ENCODE peak calls at places on chromosomes 3 and 15, in seven cellular contexts. One of them, this sample, is unnamed.

GRCh38 chr3:41768363-41768762 is 193.5 kb downstream of the ULK4 start:
- DNase-seq in GM03348: no peak
- DNase-seq in AG04449: no peak
- DNase-seq in heart left ventricle: no peak
- DNase-seq in M059J: no peak
- DNase-seq in activated CD4-positive, alpha-beta T cell treated with anti-CD3 and anti-CD28 coated beads for 48 hours: no peak
- DNase-seq in NCI-H510A treated with DMSO at 0.1 percent for 48 hours: no peak
- DNase-seq in this sample: peak

GRCh38 chr3:194572944-194573491 is 60.2 kb downstream of the TMEM44 start:
- DNase-seq in M059J: peak
- DNase-seq in GM03348: no peak
- DNase-seq in AG04449: no peak
- DNase-seq in activated CD4-positive, alpha-beta T cell treated with anti-CD3 and anti-CD28 coated beads for 48 hours: no peak
- DNase-seq in NCI-H510A treated with DMSO at 0.1 percent for 48 hours: no peak
- DNase-seq in heart left ventricle: no peak
- DNase-seq in this sample: peak

GRCh38 chr3:54527953-54528352 is 399.9 kb downstream of the LRTM1 start:
- DNase-seq in M059J: peak
- DNase-seq in GM03348: no peak
- DNase-seq in activated CD4-positive, alpha-beta T cell treated with anti-CD3 and anti-CD28 coated beads for 48 hours: no peak
- DNase-seq in NCI-H510A treated with DMSO at 0.1 percent for 48 hours: no peak
- DNase-seq in AG04449: peak
- DNase-seq in heart left ventricle: no peak
- DNase-seq in this sample: no peak

GRCh38 chr15:57220220-57220619 is 156.1 kb upstream of the CGNL1 start:
- DNase-seq in NCI-H510A treated with DMSO at 0.1 percent for 48 hours: peak
- DNase-seq in AG04449: no peak
- DNase-seq in activated CD4-positive, alpha-beta T cell treated with anti-CD3 and anti-CD28 coated beads for 48 hours: no peak
- DNase-seq in GM03348: peak
- DNase-seq in M059J: peak
- DNase-seq in heart left ventricle: no peak
- DNase-seq in this sample: no peak

GRCh38 chr3:171895890-171896289 is 52.7 kb downstream of the TMEM212 start:
- DNase-seq in heart left ventricle: no peak
- DNase-seq in activated CD4-positive, alpha-beta T cell treated with anti-CD3 and anti-CD28 coated beads for 48 hours: no peak
- DNase-seq in GM03348: no peak
- DNase-seq in AG04449: no peak
- DNase-seq in M059J: no peak
- DNase-seq in NCI-H510A treated with DMSO at 0.1 percent for 48 hours: no peak
- DNase-seq in this sample: no peak

GRCh38 chr3:3038201-3038991 is 71.8 kb downstream of the IL5RA start:
- DNase-seq in AG04449: no peak
- DNase-seq in GM03348: no peak
- DNase-seq in M059J: peak
- DNase-seq in heart left ventricle: peak
- DNase-seq in activated CD4-positive, alpha-beta T cell treated with anti-CD3 and anti-CD28 coated beads for 48 hours: no peak
- DNase-seq in NCI-H510A treated with DMSO at 0.1 percent for 48 hours: no peak
- DNase-seq in this sample: no peak

GRCh38 chr3:34152641-34153040 is 354.2 kb downstream of the PDCD6IP start:
- DNase-seq in M059J: no peak
- DNase-seq in activated CD4-positive, alpha-beta T cell treated with anti-CD3 and anti-CD28 coated beads for 48 hours: no peak
- DNase-seq in AG04449: no peak
- DNase-seq in NCI-H510A treated with DMSO at 0.1 percent for 48 hours: no peak
- DNase-seq in GM03348: no peak
- DNase-seq in heart left ventricle: no peak
- DNase-seq in this sample: no peak

GRCh38 chr15:69853572-69853971 is 244.1 kb downstream of the TLE3 start:
- DNase-seq in M059J: peak
- DNase-seq in NCI-H510A treated with DMSO at 0.1 percent for 48 hours: no peak
- DNase-seq in activated CD4-positive, alpha-beta T cell treated with anti-CD3 and anti-CD28 coated beads for 48 hours: no peak
- DNase-seq in AG04449: peak
- DNase-seq in heart left ventricle: no peak
- DNase-seq in GM03348: peak
- DNase-seq in this sample: peak

GRCh38 chr3:152121292-152121654 is 147.5 kb upstream of the MBNL1 start:
- DNase-seq in activated CD4-positive, alpha-beta T cell treated with anti-CD3 and anti-CD28 coated beads for 48 hours: no peak
- DNase-seq in M059J: peak
- DNase-seq in heart left ventricle: no peak
- DNase-seq in AG04449: peak
- DNase-seq in GM03348: peak
- DNase-seq in NCI-H510A treated with DMSO at 0.1 percent for 48 hours: no peak
- DNase-seq in this sample: peak

GRCh38 chr15:100186960-100187359 is 154.8 kb downstream of the ADAMTS17 start:
- DNase-seq in GM03348: no peak
- DNase-seq in NCI-H510A treated with DMSO at 0.1 percent for 48 hours: no peak
- DNase-seq in heart left ventricle: no peak
- DNase-seq in activated CD4-positive, alpha-beta T cell treated with anti-CD3 and anti-CD28 coated beads for 48 hours: no peak
- DNase-seq in M059J: no peak
- DNase-seq in AG04449: no peak
- DNase-seq in this sample: no peak

GRCh38 chr3:98805571-98805970 is 42.4 kb downstream of the ST3GAL6 start:
- DNase-seq in activated CD4-positive, alpha-beta T cell treated with anti-CD3 and anti-CD28 coated beads for 48 hours: no peak
- DNase-seq in NCI-H510A treated with DMSO at 0.1 percent for 48 hours: no peak
- DNase-seq in AG04449: no peak
- DNase-seq in heart left ventricle: no peak
- DNase-seq in GM03348: no peak
- DNase-seq in M059J: no peak
- DNase-seq in this sample: no peak

GRCh38 chr3:60431599-60431958 is 819.7 kb downstream of the FHIT start:
- DNase-seq in GM03348: peak
- DNase-seq in NCI-H510A treated with DMSO at 0.1 percent for 48 hours: no peak
- DNase-seq in AG04449: no peak
- DNase-seq in heart left ventricle: no peak
- DNase-seq in M059J: peak
- DNase-seq in activated CD4-positive, alpha-beta T cell treated with anti-CD3 and anti-CD28 coated beads for 48 hours: no peak
- DNase-seq in this sample: peak

GRCh38 chr3:24428470-24428869 is 66.2 kb downstream of the THRB start:
- DNase-seq in AG04449: no peak
- DNase-seq in NCI-H510A treated with DMSO at 0.1 percent for 48 hours: no peak
- DNase-seq in heart left ventricle: no peak
- DNase-seq in GM03348: no peak
- DNase-seq in activated CD4-positive, alpha-beta T cell treated with anti-CD3 and anti-CD28 coated beads for 48 hours: no peak
- DNase-seq in M059J: no peak
- DNase-seq in this sample: no peak

GRCh38 chr3:31775383-31775782 is 205.7 kb downstream of the OSBPL10 start:
- DNase-seq in GM03348: no peak
- DNase-seq in M059J: no peak
- DNase-seq in AG04449: no peak
- DNase-seq in NCI-H510A treated with DMSO at 0.1 percent for 48 hours: no peak
- DNase-seq in heart left ventricle: no peak
- DNase-seq in activated CD4-positive, alpha-beta T cell treated with anti-CD3 and anti-CD28 coated beads for 48 hours: no peak
- DNase-seq in this sample: no peak